ENCODE peak calls at places on chromosomes 6 and 20, in six cellular contexts. G is HCT116, M is transverse colon, Y is stomach, A is prostate gland, E is breast epithelium. Z is an unnamed sample.

GRCh38 chr6:40852667-40853383 is 186.2 kb downstream of the UNC5CL start:
- DNase-seq in G (peak; percentile 12), M (no peak), Y (no peak), A (no peak), E (no peak), Z (no peak)

GRCh38 chr20:24968278-24968677 is 19.2 kb downstream of the CST7 start:
- DNase-seq in G (no peak), M (no peak), Y (no peak), A (no peak), E (no peak), Z (no peak)

GRCh38 chr6:108684809-108685329 is 124.2 kb downstream of the FOXO3 start:
- DNase-seq in G (no peak), M (peak; percentile 46), Y (no peak), A (peak; percentile 40), E (no peak), Z (no peak)

GRCh38 chr20:10249048-10249770 is 30.6 kb downstream of the SNAP25 start:
- DNase-seq in G (no peak), M (no peak), Y (no peak), A (no peak), E (no peak), Z (no peak)

GRCh38 chr6:156068870-156069269 is 613.2 kb upstream of the NOX3 start:
- DNase-seq in G (no peak), M (no peak), Y (no peak), A (no peak), E (no peak), Z (no peak)

GRCh38 chr6:37668251-37668650 is 29.4 kb downstream of the MDGA1 start:
- DNase-seq in G (no peak), M (no peak), Y (no peak), A (no peak), E (no peak), Z (no peak)

GRCh38 chr6:80211295-80211694 is 104.8 kb downstream of the BCKDHB start:
- DNase-seq in G (no peak), M (no peak), Y (no peak), A (no peak), E (no peak), Z (no peak)

GRCh38 chr20:25457886-25458680 is 50.6 kb downstream of the GINS1 start:
- DNase-seq in G (no peak), M (no peak), Y (no peak), A (no peak), E (no peak), Z (no peak)

GRCh38 chr6:93799226-93799625 is 379.9 kb upstream of the EPHA7 start:
- DNase-seq in G (no peak), M (no peak), Y (no peak), A (no peak), E (no peak), Z (no peak)

GRCh38 chr6:140225587-140226438 is 851.4 kb upstream of the CITED2 start:
- DNase-seq in G (no peak), M (no peak), Y (no peak), A (no peak), E (no peak), Z (no peak)
- TF ChIP-seq POLR2AphosphoS5 in G (no peak), M (no peak), Y (no peak), A (no peak), E (no peak), Z (no peak)

DNA sequence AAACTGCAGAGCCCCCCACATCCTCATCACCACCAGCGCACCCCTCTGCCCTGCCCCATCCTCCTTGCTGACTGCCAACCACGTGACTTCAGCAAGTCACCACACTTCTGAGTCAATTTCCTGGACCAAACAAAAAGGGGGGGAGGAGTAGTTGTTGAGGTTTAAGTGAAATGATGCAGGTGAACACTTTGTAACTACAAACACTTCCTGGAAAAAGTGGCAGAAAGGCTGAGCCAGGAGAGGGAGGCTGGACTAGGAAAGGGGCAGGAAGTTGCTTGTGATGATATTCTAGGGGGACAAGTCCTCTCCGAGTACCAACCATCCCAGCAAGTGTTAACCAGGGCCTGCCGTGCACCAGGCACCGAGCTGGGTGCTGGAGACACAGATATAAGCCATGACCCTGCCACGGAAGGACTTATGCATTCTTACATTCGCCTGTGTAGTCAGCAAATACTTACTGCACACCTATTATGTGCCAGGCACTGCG is 67.4 kb downstream of the PREX1 start:
- DNase-seq in G (no peak), M (peak; percentile 32), Y (peak; percentile 34), A (no peak), E (no peak), Z (peak; percentile 76)
- H3K4me1 ChIP-seq in G (no peaks in the 10 kb centered on the region), M (no peaks in the 10 kb centered on the region), Y (no peaks in the 10 kb centered on the region), A (no peaks in the 10 kb centered on the region), E (no peaks in the 10 kb centered on the region), Z (peaks cover 11% of the 10 kb centered on the region)

GRCh38 chr20:57435105-57435497 is 43.9 kb downstream of the RBM38 start:
- DNase-seq in G (no peak), M (no peak), Y (no peak), A (no peak), E (no peak), Z (no peak)

GRCh38 chr20:57435498-57436222 is 44.5 kb downstream of the RBM38 start:
- DNase-seq in G (peak; percentile 88), M (peak; percentile 74), Y (peak; percentile 82), A (peak; percentile 97), E (peak; percentile 97), Z (no peak)

GRCh38 chr20:57432874-57433491 is 41.8 kb downstream of the RBM38 start:
- DNase-seq in G (no peak), M (peak; percentile 79), Y (peak; percentile 78), A (no peak), E (no peak), Z (no peak)

GRCh38 chr20:57433658-57434389 is 42.6 kb downstream of the RBM38 start:
- DNase-seq in G (no peak), M (no peak), Y (no peak), A (no peak), E (no peak), Z (no peak)

GRCh38 chr20:57434390-57434700 is 43.1 kb downstream of the RBM38 start:
- DNase-seq in G (no peak), M (no peak), Y (no peak), A (no peak), E (no peak), Z (no peak)
- TF ChIP-seq CTCF in G (peak; percentile 60), M (no peak), Y (no peak), A (no peak), E (no peak), Z (no peak)

GRCh38 chr20:32070282-32070681 is 18.2 kb downstream of the HCK start:
- DNase-seq in G (no peak), M (no peak), Y (no peak), A (no peak), E (no peak), Z (no peak)

GRCh38 chr20:32068174-32068573 is 16.1 kb downstream of the HCK start:
- DNase-seq in G (no peak), M (no peak), Y (no peak), A (no peak), E (no peak), Z (no peak)

GRCh38 chr20:32064667-32065066 is 12.6 kb downstream of the HCK start:
- DNase-seq in G (no peak), M (no peak), Y (no peak), A (no peak), E (no peak), Z (no peak)

GRCh38 chr20:32070690-32071213 is 18.7 kb downstream of the HCK start:
- DNase-seq in G (no peak), M (no peak), Y (no peak), A (no peak), E (no peak), Z (no peak)

GRCh38 chr20:32067234-32067821 is 15.3 kb downstream of the HCK start:
- DNase-seq in G (no peak), M (no peak), Y (no peak), A (no peak), E (no peak), Z (no peak)
- TF ChIP-seq POLR2AphosphoS5 in G (no peak), M (no peak), Y (no peak), A (no peak), E (no peak), Z (no peak)

Z was measured in Panc1.